ENCODE peak calls at places on chromosomes 16 and 17, in four cellular contexts. M is fibroblast of pulmonary artery; X is erythroblast; J is central memory CD4-positive, alpha-beta T cell. H is an unnamed sample.

GRCh38 chr17:65154770-65155589 is 17.8 kb downstream of the RGS9 start:
- DNase-seq in M (no peak), J (no peak), X (no peak), H (no peak)

GRCh38 chr16:30764816-30765465 is 2.8 kb downstream of the RNF40 start:
- DNase-seq in J (no peak), M (no peak), X (no peak), H (no peak)

GRCh38 chr16:78750611-78751010 is 651.2 kb downstream of the WWOX start:
- DNase-seq in J (no peak), M (no peak), X (no peak), H (no peak)

GRCh38 chr16:4182581-4183257 is 59.2 kb downstream of the SRL start:
- DNase-seq in J (no peak), X (no peak), M (no peak), H (no peak)

GRCh38 chr16:47065766-47066688 is 77.7 kb downstream of the NETO2 start:
- DNase-seq in X (no peak), J (no peak), M (no peak), H (no peak)

GRCh38 chr16:65308506-65308905 is 186.6 kb upstream of the CDH11 start:
- DNase-seq in X (no peak), J (no peak), M (no peak), H (no peak)

GRCh38 chr16:85416267-85417109 is 196.6 kb upstream of the GSE1 start:
- DNase-seq in X (peak; percentile 80), M (peak; percentile 36), J (peak; percentile 57), H (peak; percentile 68)

GRCh38 chr16:23145186-23145585 is 4.1 kb downstream of the USP31 start:
- DNase-seq in M (no peak), X (no peak), J (no peak), H (no peak)

GRCh38 chr17:32142857-32143524 is 689 bp downstream of the RHOT1 start:
- DNase-seq in J (no peak), X (peak; percentile 97), M (peak; percentile 66), H (peak; percentile 10)

GRCh38 chr17:37373530-37374159 is 2.1 kb upstream of the C17orf78 start:
- DNase-seq in J (peak; percentile 54), X (peak; percentile 78), M (peak; percentile 92), H (peak; percentile 39)

GRCh38 chr17:73476890-73477350 is 165.1 kb upstream of the CDC42EP4 start:
- DNase-seq in X (no peak), M (no peak), J (no peak), H (no peak)

GRCh38 chr16:75351183-75351582 is 82.1 kb downstream of the CFDP1 start:
- DNase-seq in J (no peak), X (no peak), M (peak; percentile 86), H (no peak)

GRCh38 chr16:73129455-73129854 is 81.5 kb upstream of the ZFHX3 start:
- DNase-seq in M (no peak), J (no peak), X (no peak), H (no peak)

GRCh38 chr17:80477647-80478478 is 1.5 kb upstream of the NPTX1 start:
- DNase-seq in J (no peak), M (peak; percentile 46), X (peak; percentile 37), H (no peak)

GRCh38 chr16:82655315-82655714 is 28.5 kb downstream of the CDH13 start:
- DNase-seq in M (peak; percentile 87), J (peak; percentile 89), X (no peak), H (peak; percentile 64)

GRCh38 chr17:80795737-80796136 is 195.9 kb upstream of the CHMP6 start:
- DNase-seq in M (peak; percentile 42), X (no peak), J (no peak), H (no peak)

GRCh38 chr17:82563318-82563717 is 43.8 kb downstream of the FOXK2 start:
- DNase-seq in X (no peak), M (no peak), J (no peak), H (no peak)

GRCh38 chr17:73343168-73343634 is 31.4 kb upstream of the CDC42EP4 start:
- DNase-seq in M (peak; percentile 89), J (no peak), X (peak; percentile 28), H (no peak)

GRCh38 chr17:76122411-76123126 is 18.5 kb downstream of the FOXJ1 start:
- DNase-seq in M (no peak), X (no peak), J (no peak), H (no peak)

GRCh38 chr17:9028632-9029570 is 7.6 kb downstream of the NTN1 start:
- DNase-seq in J (no peak), X (no peak), M (no peak), H (no peak)

GRCh38 chr17:69501591-69502468 is 87.3 kb downstream of the MAP2K6 start:
- DNase-seq in M (peak; percentile 64), J (no peak), X (no peak), H (no peak)